ENCODE peak calls at places on chromosomes 12 and 14, in six cellular contexts. L is upper lobe of left lung, Y is endothelial cell, W is cardiac muscle cell, S is fibroblast of the aortic adventitia, H is fibroblast of lung. I is an unnamed sample.

GRCh38 chr14:23370221-23370620 is 2.4 kb upstream of the IL25 start:
- DNase-seq in L (no peak), Y (no peak), W (no peak), S (no peak), H (no peak), I (no peak)

GRCh38 chr12:8593246-8593645 is 19.4 kb downstream of the AICDA start:
- DNase-seq in L (no peak), Y (no peak), W (no peak), S (no peak), H (no peak), I (no peak)

GRCh38 chr12:70247653-70248199 is 4.5 kb downstream of the CNOT2 start:
- DNase-seq in L (no peak), Y (no peak), W (no peak), S (no peak), H (no peak), I (no peak)

GRCh38 chr14:68896132-68896531 is 83.0 kb downstream of the ACTN1 start:
- DNase-seq in L (no peak), Y (no peak), W (no peak), S (no peak), H (no peak), I (no peak)

GRCh38 chr12:3520168-3520567 is 29.2 kb downstream of the PRMT8 start:
- DNase-seq in L (no peak), Y (no peak), W (peak), S (no peak), H (no peak), I (no peak)

GRCh38 chr12:40672650-40673319 is 19.5 kb upstream of the CNTN1 start:
- DNase-seq in L (no peak), Y (no peak), W (no peak), S (no peak), H (no peak), I (no peak)

GRCh38 chr12:61554268-61555008 is 705.8 kb upstream of the USP15 start:
- DNase-seq in L (no peak), Y (no peak), W (no peak), S (no peak), H (no peak), I (no peak)

GRCh38 chr12:26786491-26787124 is 46.4 kb downstream of the ITPR2 start:
- DNase-seq in L (no peak), Y (no peak), W (no peak), S (peak), H (no peak), I (no peak)

GRCh38 chr12:47791874-47792273 is 18.8 kb downstream of the SLC48A1 start:
- DNase-seq in L (no peak), Y (no peak), W (no peak), S (no peak), H (no peak), I (no peak)

GRCh38 chr12:570949-571794 is 92.1 kb downstream of the NINJ2 start:
- DNase-seq in L (peak), Y (no peak), W (no peak), S (peak), H (peak), I (no peak)

GRCh38 chr14:23408307-23408630 is 196 bp upstream of the MYH6 start:
- DNase-seq in L (no peak), Y (no peak), W (peak), S (no peak), H (no peak), I (no peak)

GRCh38 chr12:91704446-91704845 is 441.2 kb downstream of the BTG1 start:
- DNase-seq in L (no peak), Y (no peak), W (no peak), S (peak), H (peak), I (no peak)

GRCh38 chr12:105983622-105984325 is 155.0 kb downstream of the NUAK1 start:
- DNase-seq in L (no peak), Y (no peak), W (no peak), S (peak), H (peak), I (no peak)

GRCh38 chr14:89187501-89187900 is 229.5 kb downstream of the FOXN3 start:
- DNase-seq in L (no peak), Y (no peak), W (no peak), S (no peak), H (no peak), I (no peak)

GRCh38 chr12:15719230-15719629 is 70.0 kb downstream of the EPS8 start:
- DNase-seq in L (no peak), Y (no peak), W (no peak), S (no peak), H (no peak), I (no peak)

GRCh38 chr14:73097421-73097820 is 38.9 kb upstream of the PSEN1 start:
- DNase-seq in L (no peak), Y (no peak), W (no peak), S (no peak), H (no peak), I (no peak)

GRCh38 chr12:5371636-5372035 is 60.3 kb upstream of the NTF3 start:
- DNase-seq in L (no peak), Y (no peak), W (no peak), S (no peak), H (no peak), I (no peak)

GRCh38 chr14:78152246-78153068 is 17.7 kb upstream of the NRXN3 start:
- DNase-seq in L (no peak), Y (no peak), W (no peak), S (no peak), H (no peak), I (no peak)

GRCh38 chr12:60072911-60073310 is 477.1 kb downstream of the SLC16A7 start:
- DNase-seq in L (no peak), Y (no peak), W (no peak), S (peak), H (peak), I (no peak)

GRCh38 chr14:73338551-73338950 is 101.2 kb downstream of the PAPLN start:
- DNase-seq in L (no peak), Y (no peak), W (no peak), S (no peak), H (no peak), I (no peak)

GRCh38 chr12:41514050-41514449 is 325.9 kb downstream of the PDZRN4 start:
- DNase-seq in L (no peak), Y (no peak), W (peak), S (no peak), H (no peak), I (no peak)

GRCh38 chr12:132506730-132507538 is 17.0 kb downstream of the FBRSL1 start:
- DNase-seq in L (peak), Y (no peak), W (peak), S (peak), H (peak), I (peak)

GRCh38 chr14:74976264-74977113 is 21.1 kb upstream of the PGF start:
- DNase-seq in L (no peak), Y (no peak), W (no peak), S (no peak), H (no peak), I (no peak)

GRCh38 chr12:75674393-75674792 is 163.0 kb upstream of the KRR1 start:
- DNase-seq in L (no peak), Y (no peak), W (no peak), S (no peak), H (no peak), I (no peak)

GRCh38 chr14:31205681-31206535 is 1.7 kb downstream of the HECTD1 start:
- DNase-seq in L (no peak), Y (no peak), W (peak), S (peak), H (peak), I (no peak)

GRCh38 chr12:58681730-58682129 is 238.6 kb downstream of the LRIG3 start:
- DNase-seq in L (no peak), Y (no peak), W (no peak), S (no peak), H (no peak), I (no peak)

GRCh38 chr12:19997996-19998395 is 370.3 kb upstream of the PDE3A start:
- DNase-seq in L (no peak), Y (no peak), W (no peak), S (peak), H (no peak), I (no peak)

GRCh38 chr14:69002069-69002468 is 23.0 kb upstream of the ACTN1 start:
- DNase-seq in L (peak), Y (peak), W (peak), S (peak), H (no peak), I (no peak)

GRCh38 chr12:26853303-26854027 is 20.5 kb upstream of the ITPR2 start:
- DNase-seq in L (peak), Y (peak), W (peak), S (peak), H (peak), I (peak)

GRCh38 chr12:116092162-116092561 is 185.3 kb downstream of the MED13L start:
- DNase-seq in L (no peak), Y (no peak), W (no peak), S (no peak), H (no peak), I (no peak)

GRCh38 chr12:66375560-66375959 is 73.3 kb downstream of the HELB start:
- DNase-seq in L (no peak), Y (no peak), W (no peak), S (no peak), H (no peak), I (no peak)

GRCh38 chr12:82627799-82628198 is 58.9 kb upstream of the TMTC2 start:
- DNase-seq in L (no peak), Y (no peak), W (peak), S (peak), H (peak), I (peak)

GRCh38 chr12:118704517-118704916 is 276.8 kb upstream of the SRRM4 start:
- DNase-seq in L (no peak), Y (no peak), W (no peak), S (no peak), H (no peak), I (no peak)
- TF ChIP-seq CTCF in L (no peak), Y (no peak), W (no peak), S (no peak), H (no peak), I (no peak)

DNA sequence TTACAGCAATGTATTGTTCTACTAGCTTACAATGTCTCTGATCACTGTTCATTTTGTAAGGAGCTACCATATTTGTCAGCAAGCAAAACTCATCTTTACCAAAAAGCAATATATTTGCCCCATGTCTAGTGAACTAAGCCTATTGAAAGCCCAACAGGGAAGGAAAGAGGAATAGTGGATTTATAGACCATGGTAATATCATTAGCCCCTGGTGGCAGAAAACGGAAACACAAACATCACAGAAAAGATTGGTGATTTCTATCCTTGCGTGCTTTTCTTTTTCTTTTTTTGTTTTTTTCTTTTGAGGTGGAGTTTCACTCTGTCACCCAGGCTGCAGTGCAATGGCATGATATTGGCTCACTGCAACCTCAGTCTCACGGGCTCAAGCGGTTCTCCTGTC is 1562.4 kb upstream of the TMEM132C start:
- DNase-seq in L (no peak), Y (no peak), W (no peak), S (no peak), H (no peak), I (no peak)
- TF ChIP-seq CTCF in L (no peak), Y (peak), W (no peak), S (no peak), H (no peak), I (no peak)

GRCh38 chr14:54488646-54489317 is at the start of gene GMFB:
- DNase-seq in L (peak), Y (peak), W (peak), S (peak), H (peak), I (peak)
- TF ChIP-seq CTCF in L (peak), Y (peak), W (peak), S (peak), H (peak), I (peak)

GRCh38 chr12:55955344-55955743 is 10.5 kb downstream of the PMEL start:
- DNase-seq in L (no peak), Y (no peak), W (no peak), S (no peak), H (no peak), I (no peak)

GRCh38 chr12:55957106-55957859 is 8.6 kb downstream of the PMEL start:
- DNase-seq in L (peak), Y (no peak), W (no peak), S (no peak), H (no peak), I (no peak)

DNA sequence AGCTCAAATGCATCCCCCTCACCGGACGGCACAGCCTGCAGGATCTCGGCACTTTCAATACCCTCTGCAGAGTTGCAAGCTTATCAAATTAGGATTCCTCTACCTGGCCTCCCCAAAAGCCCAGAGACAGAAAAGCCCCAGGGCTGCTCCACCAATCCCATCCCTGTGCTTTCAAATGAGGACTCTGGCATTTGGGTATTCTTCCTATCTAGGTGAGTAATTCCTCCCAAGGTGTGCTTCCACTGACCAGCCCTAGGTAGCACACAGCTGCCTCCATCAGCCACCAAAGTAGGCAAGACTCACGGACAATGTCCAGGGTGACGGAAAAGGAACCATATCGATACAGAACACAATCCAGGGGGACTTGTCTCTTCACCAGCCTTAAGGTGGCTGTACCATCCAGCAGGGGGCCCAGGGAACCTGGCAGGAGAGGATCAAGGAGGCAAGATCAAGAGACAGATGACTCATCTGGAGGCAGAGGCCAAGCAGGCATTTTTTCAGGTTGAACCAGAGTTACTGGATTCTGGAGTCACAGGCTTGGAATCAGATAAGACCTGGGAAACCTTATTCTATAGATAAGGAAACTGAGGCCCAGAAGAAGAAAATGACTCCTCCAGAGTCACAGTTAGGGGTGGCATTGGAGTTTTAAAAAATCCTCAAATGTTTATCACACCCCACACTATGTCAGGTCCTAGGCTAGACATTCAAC is 9.9 kb downstream of the PMEL start:
- DNase-seq in L (no peak), Y (peak), W (no peak), S (peak), H (peak), I (no peak)
- TF ChIP-seq CTCF in L (peak), Y (no peak), W (peak), S (peak), H (peak), I (no peak)

GRCh38 chr14:56085471-56085870 is 32.7 kb upstream of the PELI2 start:
- DNase-seq in L (no peak), Y (no peak), W (no peak), S (no peak), H (no peak), I (no peak)
- TF ChIP-seq CTCF in L (no peak), Y (no peak), W (no peak), S (no peak), H (no peak), I (no peak)

GRCh38 chr12:11801643-11802042 is 152.2 kb downstream of the ETV6 start:
- DNase-seq in L (no peak), Y (no peak), W (no peak), S (no peak), H (no peak), I (no peak)

GRCh38 chr12:11807453-11807852 is 158.0 kb downstream of the ETV6 start:
- DNase-seq in L (no peak), Y (no peak), W (no peak), S (no peak), H (no peak), I (no peak)

GRCh38 chr12:11805680-11806079 is 156.2 kb downstream of the ETV6 start:
- DNase-seq in L (no peak), Y (no peak), W (no peak), S (no peak), H (no peak), I (no peak)

GRCh38 chr12:11804130-11804529 is 154.7 kb downstream of the ETV6 start:
- DNase-seq in L (no peak), Y (no peak), W (no peak), S (peak), H (no peak), I (no peak)

DNA sequence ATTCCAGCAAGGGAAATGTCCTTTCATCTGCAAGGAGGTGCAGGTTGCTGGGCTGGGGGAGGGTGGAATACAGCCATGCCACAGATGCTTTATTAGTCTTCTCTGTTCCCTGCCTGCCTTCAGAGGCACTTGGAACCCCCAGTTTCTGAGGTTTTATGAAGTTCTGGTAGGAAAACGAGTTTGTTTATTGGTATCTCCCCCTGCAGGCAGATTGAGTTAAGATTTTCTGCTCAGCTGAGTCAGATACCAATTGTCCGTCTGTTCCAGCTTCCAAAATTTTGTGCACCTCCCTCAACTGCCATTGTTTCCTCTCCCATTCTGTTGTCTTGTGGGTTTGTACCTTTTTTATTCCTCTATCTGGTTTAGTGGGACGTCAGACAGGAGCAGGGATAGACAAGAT is 155.6 kb downstream of the ETV6 start:
- DNase-seq in L (no peak), Y (no peak), W (no peak), S (no peak), H (no peak), I (no peak)
- TF ChIP-seq CTCF in L (no peak), Y (peak), W (no peak), S (peak), H (no peak), I (no peak)

DNA sequence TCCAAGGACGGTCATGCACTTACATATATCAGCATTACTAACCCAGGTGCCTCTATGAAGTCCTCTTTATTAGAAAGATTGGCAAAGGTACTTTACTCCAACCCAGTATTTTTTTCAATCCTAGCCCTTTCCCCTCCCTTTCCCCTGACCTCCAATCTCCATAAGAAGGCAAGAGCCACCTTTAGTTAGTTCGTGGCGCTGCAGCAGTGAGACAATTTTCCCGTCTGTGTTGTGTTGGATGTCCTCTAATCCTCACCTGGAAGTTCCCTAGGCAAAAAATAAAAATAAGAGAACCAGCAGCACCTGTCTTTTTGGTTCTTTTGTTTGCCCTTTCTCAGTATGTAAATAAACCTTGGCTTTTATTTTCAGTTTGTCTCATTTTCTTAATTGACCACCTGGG is 439.6 kb upstream of the LRFN5 start:
- DNase-seq in L (no peak), Y (no peak), W (no peak), S (no peak), H (no peak), I (no peak)
- TF ChIP-seq CTCF in L (no peak), Y (no peak), W (no peak), S (no peak), H (no peak), I (no peak)

GRCh38 chr12:113049976-113050742 is 6.4 kb upstream of the DTX1 start:
- DNase-seq in L (no peak), Y (peak), W (peak), S (no peak), H (no peak), I (peak)
- TF ChIP-seq CTCF in L (no peak), Y (no peak), W (peak), S (no peak), H (no peak), I (peak)